ENCODE peak calls at places on chromosomes 3 and 15, in eight cellular contexts. E is neural crest cell, Z is ovary, Q is lower leg skin, A is HCT116, Y is heart left ventricle, D is bronchial epithelial cell, R is body of pancreas. V is an unnamed sample.

GRCh38 chr15:77470227-77470626 is 49.5 kb downstream of the HMG20A start:
- DNase-seq in R (no peak), D (no peak), Z (no peak), A (no peak), Y (no peak), Q (no peak), E (no peak), V (no peak)

GRCh38 chr3:126521122-126521891 is 2.6 kb upstream of the CHST13 start:
- DNase-seq in Q (no peak), Z (peak), A (no peak), D (no peak), Y (no peak), E (no peak), R (no peak), V (no peak)

GRCh38 chr3:48187579-48188265 is 495 bp downstream of the CDC25A start:
- DNase-seq in E (no peak), R (peak), D (no peak), Q (no peak), A (no peak), Z (peak), Y (peak), V (peak)

GRCh38 chr3:56911363-56911762 is 109.6 kb upstream of the ARHGEF3 start:
- DNase-seq in A (no peak), R (no peak), Q (no peak), E (no peak), Y (no peak), Z (no peak), D (no peak), V (no peak)

GRCh38 chr15:31141792-31142191 is 40.3 kb upstream of the TRPM1 start:
- DNase-seq in E (no peak), Z (no peak), D (no peak), R (no peak), Q (no peak), Y (no peak), A (no peak), V (no peak)

GRCh38 chr3:150371741-150372254 is 36.3 kb upstream of the TSC22D2 start:
- DNase-seq in A (peak), R (peak), E (no peak), Z (no peak), Q (peak), D (peak), Y (peak), V (no peak)

GRCh38 chr3:87041191-87041590 is 50.2 kb upstream of the VGLL3 start:
- DNase-seq in Q (no peak), A (no peak), Y (no peak), E (no peak), D (no peak), R (no peak), Z (no peak), V (no peak)

GRCh38 chr15:74781673-74782595 is at the start of gene CSK:
- DNase-seq in Y (peak), Z (peak), R (peak), E (peak), D (no peak), Q (no peak), A (no peak), V (peak)

GRCh38 chr15:77487479-77487861 is 66.8 kb downstream of the HMG20A start:
- DNase-seq in A (no peak), Z (no peak), Q (no peak), D (no peak), E (no peak), Y (no peak), R (no peak), V (no peak)

GRCh38 chr3:62249855-62250543 is 123.4 kb downstream of the FEZF2 start:
- DNase-seq in E (no peak), Q (no peak), Z (no peak), R (no peak), A (no peak), D (no peak), Y (no peak), V (no peak)

GRCh38 chr15:49987198-49987785 is 131.7 kb downstream of the ATP8B4 start:
- DNase-seq in Q (no peak), A (no peak), Z (no peak), Y (no peak), E (no peak), D (no peak), R (no peak), V (no peak)

GRCh38 chr15:100721758-100722550 is 119.6 kb downstream of the ASB7 start:
- DNase-seq in Q (peak), R (peak), E (no peak), D (peak), A (peak), Z (peak), Y (peak), V (no peak)

GRCh38 chr3:152298393-152299242 is 29.9 kb downstream of the MBNL1 start:
- DNase-seq in E (peak), Y (peak), R (peak), A (no peak), Q (peak), D (peak), Z (peak), V (no peak)

GRCh38 chr15:80694624-80695098 is 449 bp upstream of the ABHD17C start:
- DNase-seq in R (peak), D (no peak), A (no peak), Q (no peak), E (peak), Y (peak), Z (peak), V (peak)

GRCh38 chr3:159189994-159190669 is 388.3 kb downstream of the MFSD1 start:
- DNase-seq in E (no peak), Q (no peak), R (no peak), Y (no peak), A (no peak), D (peak), Z (no peak), V (no peak)

GRCh38 chr15:76575177-76576078 is 238.9 kb downstream of the ISL2 start:
- DNase-seq in R (no peak), Y (no peak), D (no peak), Q (no peak), A (no peak), Z (no peak), E (no peak), V (no peak)

GRCh38 chr3:7410782-7411181 is 549.9 kb downstream of the GRM7 start:
- DNase-seq in D (no peak), A (no peak), E (no peak), Z (no peak), Q (no peak), R (no peak), Y (no peak), V (no peak)

GRCh38 chr15:82650046-82650670 is 3.0 kb upstream of the CPEB1 start:
- DNase-seq in Z (no peak), Q (no peak), Y (no peak), E (no peak), R (no peak), D (no peak), A (no peak), V (no peak)

GRCh38 chr15:88266170-88266569 is 9.6 kb upstream of the NTRK3 start:
- DNase-seq in Z (no peak), Q (no peak), A (no peak), Y (no peak), E (no peak), R (no peak), D (no peak), V (no peak)

GRCh38 chr3:99666201-99666600 is 27.8 kb downstream of the COL8A1 start:
- DNase-seq in R (no peak), D (peak), Z (no peak), A (no peak), Y (no peak), E (no peak), Q (no peak), V (no peak)

GRCh38 chr3:81308296-81308695 is 453.1 kb downstream of the GBE1 start:
- DNase-seq in Y (no peak), R (no peak), E (no peak), D (peak), Z (no peak), A (no peak), Q (no peak), V (no peak)

GRCh38 chr3:173103469-173103868 is 37.6 kb downstream of the SPATA16 start:
- DNase-seq in Q (no peak), E (no peak), Y (no peak), Z (no peak), R (no peak), A (no peak), D (no peak), V (no peak)

GRCh38 chr3:43418601-43419272 is 132.4 kb downstream of the SNRK start:
- DNase-seq in D (no peak), Z (no peak), Q (no peak), A (no peak), E (no peak), R (peak), Y (peak), V (no peak)

GRCh38 chr15:50234764-50235163 is 30.8 kb downstream of the HDC start:
- DNase-seq in D (peak), A (no peak), Q (no peak), Z (no peak), Y (no peak), R (no peak), E (no peak), V (no peak)

GRCh38 chr3:171457263-171458055 is 2.7 kb downstream of the TNIK start:
- DNase-seq in Q (no peak), D (no peak), A (no peak), Z (no peak), Y (no peak), R (no peak), E (peak), V (no peak)

GRCh38 chr3:17352620-17353019 is 389.8 kb downstream of the TBC1D5 start:
- DNase-seq in Y (no peak), R (no peak), A (no peak), E (no peak), Q (no peak), Z (no peak), D (no peak), V (no peak)

GRCh38 chr15:99181544-99181943 is 67.8 kb downstream of the TTC23 start:
- DNase-seq in Q (no peak), D (no peak), E (no peak), Z (no peak), A (no peak), R (no peak), Y (peak), V (no peak)

GRCh38 chr3:39112113-39112512 is 4.6 kb downstream of the TTC21A start:
- DNase-seq in R (no peak), Q (no peak), Y (no peak), Z (no peak), E (no peak), D (no peak), A (no peak), V (no peak)

GRCh38 chr3:39108309-39108708 is 829 bp downstream of the TTC21A start:
- DNase-seq in R (no peak), A (no peak), Q (no peak), D (no peak), Z (no peak), E (no peak), Y (no peak), V (no peak)

GRCh38 chr3:39109086-39109485 is 1.6 kb downstream of the TTC21A start:
- DNase-seq in Z (no peak), A (no peak), Q (no peak), R (no peak), Y (no peak), D (no peak), E (no peak), V (no peak)

GRCh38 chr3:39107874-39108308 is 411 bp downstream of the TTC21A start:
- DNase-seq in Y (no peak), E (no peak), D (no peak), R (no peak), A (no peak), Q (no peak), Z (no peak), V (no peak)

GRCh38 chr3:39110041-39110639 is 2.7 kb downstream of the TTC21A start:
- DNase-seq in R (no peak), A (no peak), E (no peak), Z (no peak), Y (no peak), Q (no peak), D (no peak), V (no peak)
- TF ChIP-seq CTCF in R (no peak), A (no peak), E (no peak), Z (no peak), Y (no peak), Q (no peak), D (no peak), V (no peak)

GRCh38 chr3:11221818-11222217 is 50.4 kb upstream of the ATG7 start:
- DNase-seq in A (no peak), D (no peak), Q (no peak), Z (no peak), Y (no peak), R (no peak), E (no peak), V (no peak)
- TF ChIP-seq CTCF in A (no peak), D (no peak), Q (no peak), Z (no peak), Y (peak), R (no peak), E (no peak), V (no peak)

DNA sequence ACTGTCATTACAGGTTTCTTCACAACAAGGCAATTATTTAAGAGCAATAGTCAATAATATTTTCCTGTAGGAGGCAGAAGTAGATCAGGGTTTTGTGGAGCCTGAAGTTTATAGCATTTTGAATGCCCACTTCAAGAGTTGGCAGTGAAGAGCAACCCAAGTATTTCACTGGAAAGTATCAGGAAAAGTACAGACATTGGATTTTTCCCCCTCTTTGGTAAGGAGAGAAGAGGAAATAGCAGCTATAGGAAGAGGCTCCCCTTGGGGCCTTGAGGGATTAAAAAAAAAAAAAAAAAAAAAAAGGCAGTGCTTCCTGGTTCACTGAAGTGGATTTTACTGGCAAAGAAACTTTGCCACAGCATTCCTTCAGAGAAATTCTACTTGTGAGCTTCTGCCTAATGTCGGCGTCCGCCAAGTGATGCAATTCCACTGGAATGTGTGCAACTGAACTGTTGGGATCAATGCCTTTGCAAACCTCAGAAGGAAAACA is 5.7 kb upstream of the CNTN6 start:
- DNase-seq in Q (peak), E (no peak), Z (peak), A (no peak), R (peak), Y (no peak), D (peak), V (no peak)
- TF ChIP-seq CTCF in Q (no peak), E (peak), Z (no peak), A (no peak), R (no peak), Y (no peak), D (no peak), V (no peak)

DNA sequence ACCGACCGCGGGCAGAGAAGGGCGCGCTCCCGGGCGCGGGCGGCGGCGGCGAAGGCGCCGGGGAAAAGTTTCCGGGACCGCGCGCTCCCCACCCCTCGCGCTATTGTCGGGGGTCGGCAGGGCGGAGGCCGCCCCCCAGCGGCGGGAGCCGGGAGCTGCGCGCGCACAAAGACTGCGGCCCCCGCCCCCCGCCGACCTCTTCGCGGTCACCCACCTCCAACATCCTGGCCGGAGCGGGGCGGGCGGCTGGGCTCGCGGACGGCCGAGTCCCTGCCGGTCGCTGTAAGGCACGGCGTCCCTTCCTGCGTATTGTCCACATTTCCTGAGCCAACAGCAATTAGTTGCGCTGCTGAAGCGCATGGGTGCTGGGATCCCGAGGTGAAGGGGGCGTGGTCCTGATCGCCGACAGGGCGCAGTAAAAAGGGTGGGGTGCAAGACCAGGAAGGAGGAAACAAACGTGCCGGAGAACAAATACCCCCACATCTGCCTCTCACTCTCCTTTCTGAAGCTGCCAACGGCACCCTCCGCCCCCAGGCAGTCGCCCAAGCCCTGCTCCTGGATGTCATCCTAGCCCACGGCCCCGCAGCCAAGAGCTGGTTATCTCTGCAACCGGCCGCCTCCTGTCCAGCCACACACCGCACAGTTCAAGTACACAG is at the start of gene TMEM44:
- DNase-seq in R (peak), Z (peak), E (peak), Q (peak), D (peak), Y (peak), A (peak), V (peak)
- TF ChIP-seq CTCF in R (peak), Z (peak), E (peak), Q (no peak), D (peak), Y (peak), A (peak), V (no peak)

GRCh38 chr3:41431386-41431785 is 232.1 kb downstream of the CTNNB1 start:
- DNase-seq in R (no peak), Z (no peak), E (no peak), A (no peak), D (no peak), Q (no peak), Y (no peak), V (no peak)

GRCh38 chr3:41430886-41431285 is 231.6 kb downstream of the CTNNB1 start:
- DNase-seq in E (no peak), R (no peak), D (no peak), Q (no peak), Y (no peak), A (no peak), Z (no peak), V (no peak)

GRCh38 chr3:41424543-41425300 is 225.4 kb downstream of the CTNNB1 start:
- DNase-seq in Y (no peak), R (no peak), E (no peak), A (no peak), Z (no peak), D (peak), Q (no peak), V (no peak)

GRCh38 chr3:41426485-41426884 is 227.2 kb downstream of the CTNNB1 start:
- DNase-seq in R (no peak), D (no peak), Q (no peak), E (no peak), Y (no peak), Z (no peak), A (no peak), V (no peak)
- TF ChIP-seq CTCF in R (no peak), D (no peak), Q (no peak), E (no peak), Y (no peak), Z (no peak), A (no peak), V (no peak)

GRCh38 chr3:32387512-32387911 is 4.1 kb upstream of the CMTM7 start:
- DNase-seq in R (no peak), E (no peak), A (no peak), Z (no peak), D (no peak), Y (no peak), Q (no peak), V (no peak)

GRCh38 chr3:32392530-32393302 is 1.1 kb downstream of the CMTM7 start:
- DNase-seq in E (no peak), Q (peak), A (no peak), D (peak), Y (peak), R (peak), Z (peak), V (no peak)

GRCh38 chr3:32395451-32395970 is 3.9 kb downstream of the CMTM7 start:
- DNase-seq in E (no peak), Z (no peak), R (no peak), A (no peak), D (no peak), Y (no peak), Q (no peak), V (no peak)

DNA sequence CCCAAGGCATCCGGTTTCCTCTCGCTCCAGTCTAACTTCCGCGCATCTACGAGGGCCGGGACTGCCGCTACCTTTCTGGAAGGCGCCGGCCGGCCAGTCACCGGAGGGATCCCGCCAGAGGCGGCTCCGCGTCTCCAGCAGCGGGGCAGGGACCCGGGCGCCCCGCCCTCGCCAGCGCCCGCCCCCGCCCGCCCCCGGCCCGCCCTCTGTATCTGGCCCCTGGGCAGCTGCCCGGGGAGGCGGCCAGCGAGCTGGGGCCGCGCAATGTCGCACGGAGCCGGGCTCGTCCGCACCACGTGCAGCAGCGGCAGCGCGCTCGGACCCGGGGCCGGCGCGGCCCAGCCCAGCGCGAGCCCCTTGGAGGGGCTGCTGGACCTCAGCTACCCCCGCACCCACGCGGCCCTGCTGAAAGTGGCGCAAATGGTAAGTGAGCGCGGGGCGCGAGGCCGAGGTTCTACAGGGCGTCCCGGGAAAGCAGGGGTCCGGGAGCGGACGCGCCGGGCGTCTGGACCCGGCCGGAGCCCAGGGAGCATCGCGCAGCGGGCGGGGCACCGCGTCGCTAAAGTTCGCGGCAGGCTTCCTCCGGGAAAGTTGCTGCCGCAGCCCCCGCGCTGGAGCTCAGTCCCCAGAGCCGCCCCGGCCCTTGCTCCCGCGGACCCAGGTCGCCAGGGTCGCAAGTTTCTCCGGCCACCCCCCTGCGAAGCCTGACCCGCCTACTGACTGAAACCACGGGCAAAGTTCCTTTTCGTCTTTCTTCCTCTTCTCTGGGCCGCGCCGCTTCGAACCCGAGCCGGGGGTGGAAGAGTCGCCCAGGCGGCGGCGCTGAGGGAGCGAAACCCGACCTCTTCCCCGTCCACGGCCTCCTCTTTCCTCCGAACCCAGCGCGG is at the start of gene CMTM7:
- DNase-seq in E (peak), Q (peak), D (peak), Y (peak), Z (peak), A (peak), R (peak), V (peak)
- TF ChIP-seq CTCF in E (no peak), Q (no peak), D (peak), Y (no peak), Z (no peak), A (no peak), R (no peak), V (no peak)

GRCh38 chr15:79186616-79187015 is 95.9 kb upstream of the ANKRD34C start:
- DNase-seq in D (no peak), E (no peak), A (no peak), Y (no peak), Z (no peak), Q (no peak), R (no peak), V (no peak)

GRCh38 chr15:79184465-79184892 is 93.9 kb upstream of the RASGRF1 start:
- DNase-seq in Y (peak), D (peak), Q (peak), E (peak), A (peak), Z (peak), R (peak), V (peak)

GRCh38 chr15:79180318-79180717 is 89.7 kb upstream of the RASGRF1 start:
- DNase-seq in R (no peak), D (no peak), Z (no peak), E (no peak), A (no peak), Q (no peak), Y (no peak), V (no peak)

GRCh38 chr15:79179597-79179996 is 89.0 kb upstream of the RASGRF1 start:
- DNase-seq in Z (no peak), R (no peak), Y (no peak), Q (no peak), A (no peak), E (no peak), D (no peak), V (no peak)

DNA sequence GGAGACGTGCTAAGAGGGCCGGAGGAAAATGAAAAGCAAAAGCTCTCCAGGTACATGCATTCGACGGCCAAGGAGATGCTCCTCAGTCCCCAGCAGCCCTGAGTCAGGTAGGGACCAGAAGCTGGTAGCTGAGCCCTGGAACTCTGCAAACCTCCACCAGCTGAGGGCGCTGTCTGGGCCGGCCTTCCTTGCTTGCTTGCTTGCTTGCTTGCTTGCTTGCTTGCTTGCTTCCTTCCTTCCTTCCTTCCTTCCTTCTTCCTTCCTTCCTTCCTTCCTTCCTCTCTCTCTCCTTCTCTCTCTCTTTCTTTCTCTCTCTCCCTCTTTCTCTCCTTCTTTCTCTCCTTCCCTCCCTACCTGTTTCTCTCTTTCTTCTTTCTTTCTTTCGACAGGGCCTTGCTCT is 94.6 kb upstream of the RASGRF1 start:
- DNase-seq in Y (no peak), Q (no peak), R (no peak), E (peak), A (peak), Z (no peak), D (no peak), V (no peak)
- TF ChIP-seq CTCF in Y (no peak), Q (no peak), R (no peak), E (peak), A (peak), Z (no peak), D (peak), V (no peak)